ENCODE peak calls at places on chromosomes 2 and 18, in six cellular contexts. J is fibroblast of the conjunctiva; R is nucleus accumbens; V is naive thymus-derived CD4-positive, alpha-beta T cell; E is activated CD4-positive, alpha-beta T cell treated with anti-CD3 and anti-CD28 coated beads for 1 hour; D is amygdala. S is an unnamed sample.

GRCh38 chr2:234463626-234464290 is 33.1 kb downstream of the ARL4C start:
- DNase-seq in J (no peak), R (no peak), V (peak; percentile 87), E (peak; percentile 68), D (no peak), S (no peak)

GRCh38 chr2:11389551-11390528 is 45.4 kb upstream of the ROCK2 start:
- DNase-seq in J (peak; percentile 70), R (no peak), V (no peak), E (no peak), D (no peak), S (no peak)

GRCh38 chr2:58512878-58513277 is 271.8 kb upstream of the FANCL start:
- DNase-seq in J (no peak), R (no peak), V (no peak), E (no peak), D (no peak), S (no peak)

GRCh38 chr2:168848220-168848619 is 42.0 kb downstream of the SPC25 start:
- DNase-seq in J (no peak), R (no peak), V (no peak), E (no peak), D (no peak), S (no peak)

GRCh38 chr2:7468955-7469354 is 551.7 kb downstream of the RNF144A start:
- DNase-seq in J (no peak), R (no peak), V (no peak), E (no peak), D (no peak), S (no peak)

GRCh38 chr2:72157871-72158771 is 10.5 kb upstream of the CYP26B1 start:
- DNase-seq in J (no peak), R (no peak), V (no peak), E (no peak), D (no peak), S (no peak)

GRCh38 chr2:195695002-195695631 is 38.1 kb downstream of the SLC39A10 start:
- DNase-seq in J (no peak), R (no peak), V (no peak), E (no peak), D (no peak), S (no peak)

GRCh38 chr18:43662657-43663056 is 385.4 kb upstream of the SYT4 start:
- DNase-seq in J (peak; percentile 92), R (no peak), V (no peak), E (no peak), D (no peak), S (no peak)

GRCh38 chr2:129667586-129667985 is 311.9 kb upstream of the RAB6C start:
- DNase-seq in J (no peak), R (no peak), V (no peak), E (no peak), D (no peak), S (no peak)

GRCh38 chr2:84613082-84613481 is 96.8 kb downstream of the DNAH6 start:
- DNase-seq in J (no peak), R (no peak), V (no peak), E (no peak), D (no peak), S (no peak)

GRCh38 chr2:191321861-191322662 is 76.9 kb downstream of the MYO1B start:
- DNase-seq in J (no peak), R (no peak), V (no peak), E (no peak), D (no peak), S (no peak)

GRCh38 chr2:216012133-216012829 is 1.1 kb downstream of the MREG start:
- DNase-seq in J (no peak), R (no peak), V (no peak), E (no peak), D (no peak), S (no peak)

GRCh38 chr18:6086731-6087130 is 191.4 kb upstream of the TMEM200C start:
- DNase-seq in J (no peak), R (no peak), V (no peak), E (no peak), D (no peak), S (no peak)

GRCh38 chr2:11635141-11635540 is 34.9 kb downstream of the NTSR2 start:
- DNase-seq in J (no peak), R (no peak), V (no peak), E (no peak), D (no peak), S (no peak)

GRCh38 chr18:34620258-34620861 is 89.7 kb upstream of the DTNA start:
- DNase-seq in J (no peak), R (no peak), V (no peak), E (no peak), D (no peak), S (no peak)

GRCh38 chr2:25342372-25343186 is 854 bp upstream of the DNMT3A start:
- DNase-seq in J (peak; percentile 43), R (peak; percentile 68), V (peak; percentile 79), E (peak; percentile 68), D (peak; percentile 51), S (peak; percentile 73)

GRCh38 chr18:42156266-42156665 is 201.2 kb downstream of the PIK3C3 start:
- DNase-seq in J (no peak), R (no peak), V (no peak), E (no peak), D (no peak), S (no peak)

GRCh38 chr2:8202139-8202538 is 479.7 kb upstream of the ID2 start:
- DNase-seq in J (no peak), R (no peak), V (no peak), E (no peak), D (no peak), S (no peak)

GRCh38 chr2:12718662-12719399 is 2.1 kb downstream of the TRIB2 start:
- DNase-seq in J (no peak), R (no peak), V (peak; percentile 42), E (no peak), D (no peak), S (peak; percentile 37)

GRCh38 chr18:55433688-55434087 is 154.3 kb downstream of the TCF4 start:
- DNase-seq in J (no peak), R (no peak), V (no peak), E (no peak), D (no peak), S (no peak)

GRCh38 chr18:41690332-41691110 is 264.5 kb upstream of the PIK3C3 start:
- DNase-seq in J (no peak), R (no peak), V (no peak), E (no peak), D (no peak), S (no peak)

GRCh38 chr2:236714061-236714460 is 144.4 kb downstream of the ACKR3 start:
- DNase-seq in J (no peak), R (no peak), V (no peak), E (no peak), D (no peak), S (no peak)

GRCh38 chr2:85578243-85579180 is 1.1 kb downstream of the VAMP8 start:
- DNase-seq in J (no peak), R (no peak), V (no peak), E (no peak), D (no peak), S (no peak)

GRCh38 chr18:50320719-50321118 is 33.2 kb upstream of the CXXC1 start:
- DNase-seq in J (no peak), R (no peak), V (no peak), E (no peak), D (no peak), S (no peak)

GRCh38 chr18:28212060-28212459 is 35.1 kb upstream of the CDH2 start:
- DNase-seq in J (no peak), R (no peak), V (no peak), E (no peak), D (no peak), S (no peak)

GRCh38 chr2:202032841-202033316 is 776 bp upstream of the FZD7 start:
- DNase-seq in J (no peak), R (no peak), V (peak; percentile 30), E (peak; percentile 14), D (no peak), S (peak; percentile 58)

GRCh38 chr2:114022360-114023085 is 132.6 kb downstream of the ACTR3 start:
- DNase-seq in J (no peak), R (no peak), V (no peak), E (no peak), D (no peak), S (no peak)